ENCODE peak calls at places on chromosomes 12 and 14, in six cellular contexts. U is heart left ventricle, T is tibial artery, H is GM23248, O is A549, B is breast epithelium. R is an unnamed sample.

GRCh38 chr12:92403210-92404175 is 257.8 kb upstream of the BTG1 start:
- DNase-seq in U (no peak), T (no peak), H (no peak), O (no peak), B (no peak), R (no peak)

GRCh38 chr12:46524778-46525177 is 152.2 kb upstream of the SLC38A2 start:
- DNase-seq in U (peak; percentile 96), T (peak; percentile 84), H (peak; percentile 80), O (peak; percentile 27), B (peak; percentile 49), R (no peak)

GRCh38 chr14:24436355-24437019 is 6.1 kb downstream of the SDR39U1 start:
- DNase-seq in U (no peak), T (no peak), H (peak; percentile 90), O (peak; percentile 70), B (no peak), R (no peak)

GRCh38 chr14:54622189-54622958 is 55.4 kb downstream of the SAMD4A start:
- DNase-seq in U (no peak), T (no peak), H (no peak), O (no peak), B (no peak), R (no peak)

GRCh38 chr14:103618999-103619398 is 10.0 kb upstream of the KLC1 start:
- DNase-seq in U (no peak), T (no peak), H (peak; percentile 86), O (no peak), B (no peak), R (no peak)

GRCh38 chr14:81517798-81518398 is 15.8 kb downstream of the SEL1L start:
- DNase-seq in U (peak; percentile 47), T (peak; percentile 67), H (peak; percentile 78), O (no peak), B (peak; percentile 36), R (no peak)

GRCh38 chr14:90575336-90575735 is 178.5 kb downstream of the CALM1 start:
- DNase-seq in U (no peak), T (no peak), H (no peak), O (no peak), B (no peak), R (no peak)

GRCh38 chr14:33539918-33540357 is 410.9 kb downstream of the EGLN3 start:
- DNase-seq in U (no peak), T (no peak), H (no peak), O (no peak), B (no peak), R (no peak)

GRCh38 chr12:48969847-48970701 is 1.5 kb downstream of the WNT10B start:
- DNase-seq in U (no peak), T (no peak), H (peak; percentile 49), O (no peak), B (no peak), R (no peak)

GRCh38 chr12:19529933-19530630 is 90.8 kb downstream of the AEBP2 start:
- DNase-seq in U (no peak), T (no peak), H (peak; percentile 51), O (no peak), B (no peak), R (no peak)

GRCh38 chr12:92408072-92408900 is 262.6 kb upstream of the BTG1 start:
- DNase-seq in U (peak; percentile 57), T (no peak), H (peak; percentile 53), O (peak; percentile 65), B (no peak), R (peak; percentile 33)

DNA sequence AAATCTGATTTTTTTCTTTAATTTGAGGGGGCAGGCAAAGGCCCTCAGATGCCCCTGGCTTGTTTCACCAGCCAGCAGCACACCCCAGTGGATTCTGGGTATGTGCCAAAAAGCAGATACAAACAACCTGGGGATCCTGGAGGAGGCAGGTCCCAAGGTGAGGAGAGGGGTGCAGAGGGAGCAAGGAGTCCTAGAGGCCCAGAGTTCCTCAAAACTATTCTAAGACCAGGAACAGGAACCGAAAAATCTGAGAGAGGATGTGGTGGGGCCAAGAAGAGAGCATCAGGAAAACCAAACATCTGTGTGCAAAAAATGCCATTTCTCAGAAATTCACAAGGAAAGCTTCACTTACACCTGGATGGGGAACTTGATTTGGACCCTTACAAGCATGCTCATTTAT is 8.2 kb downstream of the KCNA5 start:
- DNase-seq in U (no peak), T (no peak), H (no peak), O (no peak), B (no peak), R (no peak)
- H3K4me1 ChIP-seq in U (no peaks in the 10 kb centered on the region), T (no peaks in the 10 kb centered on the region), H (no peaks in the 10 kb centered on the region), O (no peaks in the 10 kb centered on the region), B (no peaks in the 10 kb centered on the region), R (no peaks in the 10 kb centered on the region)

GRCh38 chr12:132491761-132492378 is 1.9 kb downstream of the FBRSL1 start:
- DNase-seq in U (peak; percentile 22), T (no peak), H (no peak), O (no peak), B (no peak), R (no peak)
- H3K4me1 ChIP-seq in U (peaks cover 16% of the 10 kb centered on the region), T (peaks cover 66% of the 10 kb centered on the region), H (peaks cover 4% of the 10 kb centered on the region), O (peaks cover 42% of the 10 kb centered on the region), B (peaks cover 40% of the 10 kb centered on the region), R (peaks cover 2% of the 10 kb centered on the region)

GRCh38 chr12:14394317-14395058 is 29.0 kb downstream of the ATF7IP start:
- DNase-seq in U (no peak), T (no peak), H (peak; percentile 77), O (peak; percentile 83), B (no peak), R (peak; percentile 22)
- H3K4me1 ChIP-seq in U (no peaks in the 10 kb centered on the region), T (peaks cover 9% of the 10 kb centered on the region), H (peaks cover 33% of the 10 kb centered on the region), O (peaks cover 31% of the 10 kb centered on the region), B (no peaks in the 10 kb centered on the region), R (peaks cover 4% of the 10 kb centered on the region)

GRCh38 chr12:47939009-47939601 is 24.3 kb upstream of the TMEM106C start:
- DNase-seq in U (peak; percentile 79), T (no peak), H (no peak), O (no peak), B (no peak), R (no peak)

GRCh38 chr12:47938093-47938492 is 25.3 kb upstream of the TMEM106C start:
- DNase-seq in U (no peak), T (no peak), H (peak; percentile 42), O (no peak), B (no peak), R (no peak)

GRCh38 chr12:47941475-47942326 is 21.7 kb upstream of the TMEM106C start:
- DNase-seq in U (no peak), T (no peak), H (no peak), O (no peak), B (no peak), R (no peak)

GRCh38 chr12:47940773-47941474 is 22.5 kb upstream of the TMEM106C start:
- DNase-seq in U (no peak), T (no peak), H (no peak), O (no peak), B (no peak), R (no peak)

DNA sequence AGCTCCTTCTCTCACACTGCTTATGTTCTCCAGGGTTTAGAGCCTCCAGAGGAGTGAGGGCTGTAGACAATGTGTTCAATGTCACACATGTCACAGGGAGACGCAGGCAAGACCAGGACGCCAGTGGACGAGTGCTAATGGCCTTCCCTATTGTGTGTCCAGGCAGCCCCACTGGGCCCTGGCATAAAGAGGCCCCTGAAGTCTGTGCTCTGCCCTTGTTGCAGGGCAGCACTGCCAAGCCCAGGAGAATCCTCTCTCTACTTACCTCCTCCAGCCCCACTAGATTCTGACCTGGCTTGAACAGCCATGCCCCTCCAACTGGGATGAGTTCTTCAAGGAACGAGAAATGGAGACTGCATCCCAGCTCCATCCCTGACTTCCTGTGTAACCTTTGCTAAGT is 24.8 kb upstream of the TMEM106C start:
- DNase-seq in U (no peak), T (no peak), H (no peak), O (no peak), B (no peak), R (no peak)
- H3K4me1 ChIP-seq in U (no peaks in the 10 kb centered on the region), T (peaks cover 9% of the 10 kb centered on the region), H (peaks cover 15% of the 10 kb centered on the region), O (no peaks in the 10 kb centered on the region), B (no peaks in the 10 kb centered on the region), R (peaks cover 2% of the 10 kb centered on the region)

DNA sequence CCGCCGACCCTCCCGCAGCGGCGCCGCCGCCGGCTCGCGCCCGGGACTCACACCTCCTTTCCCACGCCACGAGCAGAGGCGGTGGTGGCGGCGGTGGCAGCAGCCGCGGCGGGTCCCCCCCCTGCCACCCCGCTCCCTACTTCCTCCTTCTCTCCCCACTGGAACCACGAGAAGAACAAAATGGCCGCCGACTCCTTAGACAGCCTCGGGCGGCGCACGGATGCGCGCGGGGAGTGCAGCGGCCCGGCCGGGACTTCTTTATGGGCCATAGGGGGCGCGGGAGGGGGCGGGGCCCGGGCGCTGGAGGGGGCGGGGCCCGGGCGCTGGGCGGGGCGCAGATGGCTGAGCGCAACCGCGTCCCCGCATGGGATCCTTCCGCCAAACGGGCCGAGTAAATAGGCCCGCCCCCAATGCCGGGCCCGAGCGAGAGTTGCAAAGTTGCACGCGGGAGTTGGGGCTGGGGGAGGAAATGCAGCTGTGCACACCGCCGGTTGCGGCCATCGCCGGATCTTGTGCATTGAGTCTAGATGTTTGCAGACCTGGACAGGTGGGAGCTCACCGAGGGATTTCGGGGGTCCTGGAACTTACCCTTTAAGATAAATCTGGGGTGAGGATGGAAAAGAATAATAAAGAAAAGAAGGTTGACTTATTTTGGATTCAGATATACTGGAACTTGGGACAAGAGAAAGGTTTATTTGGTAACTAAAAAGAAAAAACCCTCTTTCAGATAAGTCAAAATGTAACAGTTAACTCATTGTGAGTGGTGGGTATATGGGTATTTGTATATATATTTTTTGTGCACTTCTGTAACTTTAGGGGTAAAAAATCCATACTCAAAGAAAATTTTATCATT is at the start of gene PPP1CC:
- DNase-seq in U (peak; percentile 96), T (peak; percentile 96), H (peak; percentile 99), O (peak; percentile 96), B (peak; percentile 95), R (peak; percentile 90)
- H3K4me1 ChIP-seq in U (peaks cover 2% of the 10 kb centered on the region), T (peaks cover 44% of the 10 kb centered on the region), H (peaks cover 43% of the 10 kb centered on the region), O (peaks cover 52% of the 10 kb centered on the region), B (no peaks in the 10 kb centered on the region), R (peaks cover 6% of the 10 kb centered on the region)

DNA sequence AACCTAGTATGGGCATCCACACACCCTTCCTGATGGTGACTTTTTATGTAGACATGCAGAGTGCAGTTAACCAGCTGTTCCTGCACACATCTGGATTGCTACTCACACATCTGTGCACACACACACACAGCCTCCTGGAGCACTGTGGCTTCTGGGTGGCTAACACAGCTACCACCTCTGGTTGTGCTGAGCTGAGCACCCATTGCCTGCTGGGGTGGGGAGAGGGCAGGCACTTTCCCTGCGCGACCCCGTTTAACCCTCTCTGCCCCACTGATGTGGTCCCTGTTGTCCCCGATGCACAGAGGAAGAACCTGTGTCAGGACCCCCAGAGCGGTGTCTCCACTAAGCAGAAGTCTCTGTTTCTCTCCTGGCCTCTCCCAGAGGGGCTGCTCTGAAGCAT is 14.4 kb upstream of the SERPINA3 start:
- DNase-seq in U (no peak), T (no peak), H (no peak), O (no peak), B (no peak), R (no peak)
- H3K4me1 ChIP-seq in U (peaks cover 3% of the 10 kb centered on the region), T (peaks cover 31% of the 10 kb centered on the region), H (peaks cover 36% of the 10 kb centered on the region), O (peaks cover 80% of the 10 kb centered on the region), B (peaks cover 14% of the 10 kb centered on the region), R (peaks cover 6% of the 10 kb centered on the region)